ENCODE peak calls at places on chromosomes 2 and 18, in ten cellular contexts. One of them, this sample, is unnamed.
A peak's percentile ranks its signal among the peaks of the same experiment; 100 is the strongest.

GRCh38 chr2:16971722-16972234 is 306.1 kb upstream of the CYRIA start:
- DNase-seq in bronchial epithelial cell: peak; percentile 10
- DNase-seq in LHCN-M2: no peak
- DNase-seq in epithelial cell of proximal tubule: no peak
- DNase-seq in mesothelial cell of epicardium: no peak
- DNase-seq in Ammon's horn: no peak
- DNase-seq in HS-5: no peak
- DNase-seq in MM.1S: no peak
- DNase-seq in type B pancreatic cell: no peak
- DNase-seq in adrenal gland: no peak
- DNase-seq in this sample: no peak

GRCh38 chr2:222357930-222358329 is 59.1 kb upstream of the PAX3 start:
- DNase-seq in MM.1S: no peak
- DNase-seq in bronchial epithelial cell: no peak
- DNase-seq in type B pancreatic cell: no peak
- DNase-seq in LHCN-M2: no peak
- DNase-seq in adrenal gland: no peak
- DNase-seq in HS-5: no peak
- DNase-seq in Ammon's horn: no peak
- DNase-seq in epithelial cell of proximal tubule: no peak
- DNase-seq in mesothelial cell of epicardium: no peak
- DNase-seq in this sample: no peak

GRCh38 chr18:23453657-23454011 is 547 bp downstream of the RIOK3 start:
- DNase-seq in epithelial cell of proximal tubule: no peak
- DNase-seq in type B pancreatic cell: no peak
- DNase-seq in HS-5: no peak
- DNase-seq in adrenal gland: peak; percentile 22
- DNase-seq in bronchial epithelial cell: peak; percentile 96
- DNase-seq in LHCN-M2: peak; percentile 45
- DNase-seq in Ammon's horn: peak; percentile 17
- DNase-seq in mesothelial cell of epicardium: no peak
- DNase-seq in MM.1S: no peak
- DNase-seq in this sample: peak; percentile 30

GRCh38 chr2:199364153-199364552 is 93.6 kb downstream of the SATB2 start:
- DNase-seq in mesothelial cell of epicardium: no peak
- DNase-seq in epithelial cell of proximal tubule: no peak
- DNase-seq in bronchial epithelial cell: no peak
- DNase-seq in HS-5: no peak
- DNase-seq in type B pancreatic cell: no peak
- DNase-seq in MM.1S: no peak
- DNase-seq in adrenal gland: no peak
- DNase-seq in LHCN-M2: no peak
- DNase-seq in Ammon's horn: no peak
- DNase-seq in this sample: no peak

GRCh38 chr2:6654279-6654678 is 211.4 kb downstream of the CMPK2 start:
- DNase-seq in LHCN-M2: no peak
- DNase-seq in mesothelial cell of epicardium: no peak
- DNase-seq in HS-5: no peak
- DNase-seq in type B pancreatic cell: no peak
- DNase-seq in bronchial epithelial cell: peak; percentile 21
- DNase-seq in MM.1S: no peak
- DNase-seq in epithelial cell of proximal tubule: no peak
- DNase-seq in Ammon's horn: no peak
- DNase-seq in adrenal gland: no peak
- DNase-seq in this sample: no peak

GRCh38 chr18:51278045-51278649 is 80.7 kb upstream of the MEX3C start:
- DNase-seq in adrenal gland: peak; percentile 24
- DNase-seq in mesothelial cell of epicardium: no peak
- DNase-seq in epithelial cell of proximal tubule: no peak
- DNase-seq in bronchial epithelial cell: peak; percentile 56
- DNase-seq in LHCN-M2: no peak
- DNase-seq in type B pancreatic cell: no peak
- DNase-seq in HS-5: no peak
- DNase-seq in Ammon's horn: peak; percentile 54
- DNase-seq in MM.1S: peak; percentile 82
- DNase-seq in this sample: peak; percentile 74

GRCh38 chr18:3916082-3916481 is 466.1 kb downstream of the TGIF1 start:
- DNase-seq in HS-5: no peak
- DNase-seq in mesothelial cell of epicardium: no peak
- DNase-seq in MM.1S: no peak
- DNase-seq in type B pancreatic cell: no peak
- DNase-seq in epithelial cell of proximal tubule: no peak
- DNase-seq in LHCN-M2: no peak
- DNase-seq in Ammon's horn: peak; percentile 23
- DNase-seq in bronchial epithelial cell: no peak
- DNase-seq in adrenal gland: peak; percentile 28
- DNase-seq in this sample: peak; percentile 76

GRCh38 chr2:25184254-25184653 is 15.9 kb upstream of the POMC start:
- DNase-seq in epithelial cell of proximal tubule: no peak
- DNase-seq in LHCN-M2: no peak
- DNase-seq in type B pancreatic cell: no peak
- DNase-seq in Ammon's horn: no peak
- DNase-seq in MM.1S: no peak
- DNase-seq in bronchial epithelial cell: peak; percentile 84
- DNase-seq in HS-5: no peak
- DNase-seq in adrenal gland: no peak
- DNase-seq in mesothelial cell of epicardium: no peak
- DNase-seq in this sample: no peak

GRCh38 chr2:170817999-170818293 is 1.3 kb downstream of the GAD1 start:
- DNase-seq in type B pancreatic cell: no peak
- DNase-seq in adrenal gland: peak; percentile 38
- DNase-seq in HS-5: no peak
- DNase-seq in epithelial cell of proximal tubule: no peak
- DNase-seq in bronchial epithelial cell: no peak
- DNase-seq in Ammon's horn: no peak
- DNase-seq in MM.1S: no peak
- DNase-seq in mesothelial cell of epicardium: no peak
- DNase-seq in LHCN-M2: no peak
- DNase-seq in this sample: no peak

GRCh38 chr18:64082054-64082453 is 66.8 kb downstream of the LINC00305 start:
- DNase-seq in Ammon's horn: no peak
- DNase-seq in MM.1S: no peak
- DNase-seq in bronchial epithelial cell: no peak
- DNase-seq in epithelial cell of proximal tubule: no peak
- DNase-seq in LHCN-M2: no peak
- DNase-seq in mesothelial cell of epicardium: no peak
- DNase-seq in type B pancreatic cell: no peak
- DNase-seq in HS-5: no peak
- DNase-seq in adrenal gland: no peak
- DNase-seq in this sample: no peak

GRCh38 chr2:1561793-1562521 is 148.7 kb downstream of the TPO start:
- DNase-seq in bronchial epithelial cell: no peak
- DNase-seq in type B pancreatic cell: no peak
- DNase-seq in LHCN-M2: no peak
- DNase-seq in mesothelial cell of epicardium: no peak
- DNase-seq in epithelial cell of proximal tubule: no peak
- DNase-seq in Ammon's horn: no peak
- DNase-seq in MM.1S: no peak
- DNase-seq in adrenal gland: no peak
- DNase-seq in HS-5: no peak
- DNase-seq in this sample: no peak

GRCh38 chr2:66537001-66537400 is 102.1 kb downstream of the MEIS1 start:
- DNase-seq in epithelial cell of proximal tubule: no peak
- DNase-seq in adrenal gland: no peak
- DNase-seq in bronchial epithelial cell: no peak
- DNase-seq in MM.1S: no peak
- DNase-seq in Ammon's horn: no peak
- DNase-seq in LHCN-M2: no peak
- DNase-seq in mesothelial cell of epicardium: no peak
- DNase-seq in type B pancreatic cell: no peak
- DNase-seq in HS-5: no peak
- DNase-seq in this sample: peak; percentile 97

GRCh38 chr18:43888601-43889000 is 611.3 kb upstream of the SYT4 start:
- DNase-seq in Ammon's horn: no peak
- DNase-seq in LHCN-M2: no peak
- DNase-seq in bronchial epithelial cell: no peak
- DNase-seq in type B pancreatic cell: no peak
- DNase-seq in HS-5: no peak
- DNase-seq in MM.1S: no peak
- DNase-seq in adrenal gland: no peak
- DNase-seq in mesothelial cell of epicardium: no peak
- DNase-seq in epithelial cell of proximal tubule: no peak
- DNase-seq in this sample: no peak

GRCh38 chr2:153100139-153100538 is 378.4 kb downstream of the RPRM start:
- DNase-seq in type B pancreatic cell: no peak
- DNase-seq in epithelial cell of proximal tubule: no peak
- DNase-seq in HS-5: no peak
- DNase-seq in bronchial epithelial cell: no peak
- DNase-seq in Ammon's horn: no peak
- DNase-seq in MM.1S: no peak
- DNase-seq in adrenal gland: no peak
- DNase-seq in LHCN-M2: no peak
- DNase-seq in mesothelial cell of epicardium: no peak
- DNase-seq in this sample: no peak

GRCh38 chr2:58240938-58241755 is at the start of gene FANCL:
- DNase-seq in MM.1S: peak; percentile 88
- DNase-seq in Ammon's horn: peak; percentile 88
- DNase-seq in HS-5: peak; percentile 72
- DNase-seq in LHCN-M2: peak; percentile 67
- DNase-seq in mesothelial cell of epicardium: peak; percentile 78
- DNase-seq in epithelial cell of proximal tubule: peak; percentile 10
- DNase-seq in bronchial epithelial cell: peak; percentile 76
- DNase-seq in type B pancreatic cell: peak; percentile 94
- DNase-seq in adrenal gland: peak; percentile 90
- DNase-seq in this sample: peak; percentile 96

GRCh38 chr2:14751581-14751980 is 119.1 kb downstream of the LRATD1 start:
- DNase-seq in bronchial epithelial cell: peak; percentile 58
- DNase-seq in HS-5: no peak
- DNase-seq in mesothelial cell of epicardium: no peak
- DNase-seq in MM.1S: no peak
- DNase-seq in LHCN-M2: no peak
- DNase-seq in epithelial cell of proximal tubule: no peak
- DNase-seq in type B pancreatic cell: no peak
- DNase-seq in adrenal gland: no peak
- DNase-seq in Ammon's horn: no peak
- DNase-seq in this sample: no peak

GRCh38 chr2:230700447-230700846 is 12.2 kb upstream of the CAB39 start:
- DNase-seq in LHCN-M2: no peak
- DNase-seq in MM.1S: no peak
- DNase-seq in epithelial cell of proximal tubule: no peak
- DNase-seq in Ammon's horn: peak; percentile 39
- DNase-seq in mesothelial cell of epicardium: no peak
- DNase-seq in HS-5: no peak
- DNase-seq in bronchial epithelial cell: peak; percentile 64
- DNase-seq in type B pancreatic cell: no peak
- DNase-seq in adrenal gland: no peak
- DNase-seq in this sample: no peak

GRCh38 chr2:11203480-11203879 is 48.2 kb downstream of the SLC66A3 start:
- DNase-seq in Ammon's horn: no peak
- DNase-seq in HS-5: peak; percentile 78
- DNase-seq in adrenal gland: no peak
- DNase-seq in mesothelial cell of epicardium: no peak
- DNase-seq in LHCN-M2: peak; percentile 82
- DNase-seq in MM.1S: no peak
- DNase-seq in epithelial cell of proximal tubule: no peak
- DNase-seq in bronchial epithelial cell: peak; percentile 57
- DNase-seq in type B pancreatic cell: no peak
- DNase-seq in this sample: no peak

GRCh38 chr2:28567076-28567471 is 71.2 kb downstream of the PLB1 start:
- DNase-seq in type B pancreatic cell: no peak
- DNase-seq in Ammon's horn: peak; percentile 40
- DNase-seq in mesothelial cell of epicardium: no peak
- DNase-seq in MM.1S: peak; percentile 38
- DNase-seq in epithelial cell of proximal tubule: no peak
- DNase-seq in bronchial epithelial cell: no peak
- DNase-seq in LHCN-M2: peak; percentile 39
- DNase-seq in adrenal gland: no peak
- DNase-seq in HS-5: no peak
- DNase-seq in this sample: peak; percentile 46

GRCh38 chr2:237695201-237695780 is 67.9 kb downstream of the LRRFIP1 start:
- DNase-seq in HS-5: peak; percentile 97
- DNase-seq in MM.1S: peak; percentile 84
- DNase-seq in adrenal gland: no peak
- DNase-seq in epithelial cell of proximal tubule: no peak
- DNase-seq in bronchial epithelial cell: peak; percentile 95
- DNase-seq in mesothelial cell of epicardium: no peak
- DNase-seq in LHCN-M2: peak; percentile 89
- DNase-seq in Ammon's horn: no peak
- DNase-seq in type B pancreatic cell: no peak
- DNase-seq in this sample: no peak

GRCh38 chr2:188765522-188765921 is 208.7 kb upstream of the COL3A1 start:
- DNase-seq in bronchial epithelial cell: peak; percentile 71
- DNase-seq in epithelial cell of proximal tubule: no peak
- DNase-seq in HS-5: peak; percentile 32
- DNase-seq in MM.1S: no peak
- DNase-seq in mesothelial cell of epicardium: no peak
- DNase-seq in LHCN-M2: peak; percentile 76
- DNase-seq in adrenal gland: no peak
- DNase-seq in Ammon's horn: no peak
- DNase-seq in type B pancreatic cell: no peak
- DNase-seq in this sample: peak; percentile 71